ENCODE peak calls at places on chromosome 19, in ten cellular contexts. One of them, this sample, is unnamed.

GRCh38 chr19:38409631-38410133 is 6.8 kb downstream of the FAM98C start:
- DNase-seq in neural crest cell: no peak
- DNase-seq in B cell: no peak
- DNase-seq in A673: no peak
- DNase-seq in natural killer cell: no peak
- DNase-seq in AG09319: no peak
- DNase-seq in sigmoid colon: no peak
- DNase-seq in adrenal gland: no peak
- DNase-seq in ascending aorta: no peak
- DNase-seq in IMR-90: peak
- DNase-seq in this sample: no peak

GRCh38 chr19:6279931-6280591 is at the start of gene MLLT1:
- DNase-seq in neural crest cell: peak
- DNase-seq in B cell: peak
- DNase-seq in A673: peak
- DNase-seq in natural killer cell: peak
- DNase-seq in AG09319: peak
- DNase-seq in sigmoid colon: peak
- DNase-seq in adrenal gland: peak
- DNase-seq in ascending aorta: peak
- DNase-seq in IMR-90: peak
- DNase-seq in this sample: peak

GRCh38 chr19:52492201-52492960 is 35.1 kb upstream of the ZNF808 start:
- DNase-seq in neural crest cell: peak
- DNase-seq in B cell: no peak
- DNase-seq in A673: no peak
- DNase-seq in natural killer cell: no peak
- DNase-seq in AG09319: no peak
- DNase-seq in sigmoid colon: no peak
- DNase-seq in adrenal gland: no peak
- DNase-seq in ascending aorta: no peak
- DNase-seq in IMR-90: no peak
- DNase-seq in this sample: no peak

GRCh38 chr19:16226878-16227836 is 29.4 kb downstream of the AP1M1 start:
- DNase-seq in neural crest cell: no peak
- DNase-seq in B cell: no peak
- DNase-seq in A673: no peak
- DNase-seq in natural killer cell: no peak
- DNase-seq in AG09319: no peak
- DNase-seq in sigmoid colon: no peak
- DNase-seq in adrenal gland: no peak
- DNase-seq in ascending aorta: no peak
- DNase-seq in IMR-90: no peak
- DNase-seq in this sample: no peak

GRCh38 chr19:2484178-2484937 is 8.4 kb downstream of the GADD45B start:
- DNase-seq in neural crest cell: no peak
- DNase-seq in B cell: no peak
- DNase-seq in A673: no peak
- DNase-seq in natural killer cell: no peak
- DNase-seq in AG09319: no peak
- DNase-seq in sigmoid colon: no peak
- DNase-seq in adrenal gland: no peak
- DNase-seq in ascending aorta: no peak
- DNase-seq in IMR-90: no peak
- DNase-seq in this sample: no peak

GRCh38 chr19:14480695-14481069 is 5.5 kb upstream of the PTGER1 start:
- DNase-seq in neural crest cell: no peak
- DNase-seq in B cell: no peak
- DNase-seq in A673: no peak
- DNase-seq in natural killer cell: no peak
- DNase-seq in AG09319: no peak
- DNase-seq in sigmoid colon: no peak
- DNase-seq in adrenal gland: no peak
- DNase-seq in ascending aorta: no peak
- DNase-seq in IMR-90: peak
- DNase-seq in this sample: no peak

GRCh38 chr19:17121736-17122293 is 46.2 kb downstream of the MYO9B start:
- DNase-seq in neural crest cell: no peak
- DNase-seq in B cell: no peak
- DNase-seq in A673: no peak
- DNase-seq in natural killer cell: no peak
- DNase-seq in AG09319: peak
- DNase-seq in sigmoid colon: no peak
- DNase-seq in adrenal gland: no peak
- DNase-seq in ascending aorta: no peak
- DNase-seq in IMR-90: peak
- DNase-seq in this sample: no peak

GRCh38 chr19:29483944-29484581 is 41.7 kb upstream of the VSTM2B start:
- DNase-seq in neural crest cell: no peak
- DNase-seq in B cell: no peak
- DNase-seq in A673: no peak
- DNase-seq in natural killer cell: no peak
- DNase-seq in AG09319: no peak
- DNase-seq in sigmoid colon: peak
- DNase-seq in adrenal gland: no peak
- DNase-seq in ascending aorta: peak
- DNase-seq in IMR-90: no peak
- DNase-seq in this sample: no peak

GRCh38 chr19:1132625-1133383 is 29.0 kb downstream of the GPX4 start:
- DNase-seq in neural crest cell: no peak
- DNase-seq in B cell: no peak
- DNase-seq in A673: no peak
- DNase-seq in natural killer cell: peak
- DNase-seq in AG09319: no peak
- DNase-seq in sigmoid colon: no peak
- DNase-seq in adrenal gland: peak
- DNase-seq in ascending aorta: no peak
- DNase-seq in IMR-90: no peak
- DNase-seq in this sample: no peak

GRCh38 chr19:1133471-1133929 is 29.7 kb downstream of the GPX4 start:
- DNase-seq in neural crest cell: no peak
- DNase-seq in B cell: peak
- DNase-seq in A673: peak
- DNase-seq in natural killer cell: peak
- DNase-seq in AG09319: no peak
- DNase-seq in sigmoid colon: no peak
- DNase-seq in adrenal gland: no peak
- DNase-seq in ascending aorta: peak
- DNase-seq in IMR-90: no peak
- DNase-seq in this sample: no peak

GRCh38 chr19:1129535-1129934 is 25.7 kb downstream of the GPX4 start:
- DNase-seq in neural crest cell: no peak
- DNase-seq in B cell: no peak
- DNase-seq in A673: no peak
- DNase-seq in natural killer cell: no peak
- DNase-seq in AG09319: no peak
- DNase-seq in sigmoid colon: no peak
- DNase-seq in adrenal gland: no peak
- DNase-seq in ascending aorta: no peak
- DNase-seq in IMR-90: no peak
- DNase-seq in this sample: no peak

GRCh38 chr19:1130801-1131717 is 27.3 kb downstream of the GPX4 start:
- DNase-seq in neural crest cell: no peak
- DNase-seq in B cell: peak
- DNase-seq in A673: no peak
- DNase-seq in natural killer cell: no peak
- DNase-seq in AG09319: no peak
- DNase-seq in sigmoid colon: no peak
- DNase-seq in adrenal gland: no peak
- DNase-seq in ascending aorta: no peak
- DNase-seq in IMR-90: no peak
- DNase-seq in this sample: no peak

DNA sequence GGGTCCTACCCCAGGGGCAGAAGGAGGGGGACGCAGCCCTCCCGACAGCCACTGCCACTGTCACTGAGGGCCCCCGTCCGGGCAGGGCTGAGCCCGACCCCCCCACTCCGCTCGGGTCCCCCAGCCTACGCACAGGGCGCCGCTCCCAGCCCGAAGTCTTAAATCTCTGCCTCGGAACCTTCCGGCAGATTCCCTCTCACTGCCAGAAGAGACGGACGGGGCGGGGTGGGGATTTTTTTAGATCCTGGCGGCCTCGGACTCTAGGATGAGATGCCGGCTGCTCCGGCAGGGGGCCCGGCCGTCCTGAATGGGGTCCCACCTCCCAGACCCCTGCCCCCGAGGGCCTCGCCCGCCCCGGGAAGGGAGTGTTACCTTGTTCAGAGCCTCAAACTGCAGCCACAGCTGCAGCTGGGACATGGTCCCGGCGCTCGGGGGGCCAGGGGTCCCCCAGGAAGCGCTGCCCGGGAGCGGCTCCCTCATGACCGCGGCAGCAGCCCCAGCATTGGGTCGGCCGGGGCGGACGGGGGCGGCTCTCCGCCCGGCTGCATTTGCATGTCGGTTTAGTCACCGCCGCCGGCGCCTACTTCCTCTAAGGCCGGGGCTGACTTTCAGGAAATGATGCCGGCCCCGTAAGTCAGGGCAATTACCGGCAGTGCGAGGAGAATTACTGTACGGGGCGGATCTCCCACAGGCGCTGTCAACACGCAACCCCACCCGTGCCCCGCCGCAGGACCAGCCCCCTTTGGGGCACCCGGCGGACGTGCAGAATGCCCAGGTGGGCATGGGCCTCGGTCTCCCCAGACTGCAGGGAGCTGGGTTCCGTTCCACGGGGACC is 28.1 kb downstream of the GPX4 start:
- DNase-seq in neural crest cell: peak
- DNase-seq in B cell: peak
- DNase-seq in A673: peak
- DNase-seq in natural killer cell: peak
- DNase-seq in AG09319: peak
- DNase-seq in sigmoid colon: peak
- DNase-seq in adrenal gland: peak
- DNase-seq in ascending aorta: peak
- DNase-seq in IMR-90: peak
- DNase-seq in this sample: peak
- TF ChIP-seq CTCF in neural crest cell: no peak
- TF ChIP-seq CTCF in B cell: no peak
- TF ChIP-seq CTCF in A673: no peak
- TF ChIP-seq CTCF in natural killer cell: no peak
- TF ChIP-seq CTCF in AG09319: no peak
- TF ChIP-seq CTCF in sigmoid colon: peak
- TF ChIP-seq CTCF in adrenal gland: no peak
- TF ChIP-seq CTCF in ascending aorta: peak
- TF ChIP-seq CTCF in IMR-90: peak
- TF ChIP-seq CTCF in this sample: peak

DNA sequence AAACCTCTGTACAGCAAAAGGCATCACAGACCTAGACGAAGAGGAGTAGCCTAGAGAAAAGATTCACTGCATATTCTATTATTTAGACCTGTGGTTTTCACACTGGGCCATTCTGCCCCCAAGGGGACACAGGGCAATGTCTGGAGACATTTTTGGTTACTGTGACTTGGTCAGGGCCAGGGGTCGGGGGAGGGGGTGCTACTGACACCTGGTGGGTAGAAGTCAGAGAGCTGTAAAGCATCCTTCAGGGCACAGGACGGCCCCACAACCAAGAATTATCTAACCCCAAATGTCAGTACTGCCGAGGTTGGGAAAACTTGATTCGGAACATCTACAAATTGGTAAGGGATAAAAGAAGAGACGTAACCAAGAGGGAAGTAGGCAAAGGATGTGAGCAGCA is 11.3 kb downstream of the ELAVL1 start:
- DNase-seq in neural crest cell: no peak
- DNase-seq in B cell: no peak
- DNase-seq in A673: no peak
- DNase-seq in natural killer cell: no peak
- DNase-seq in AG09319: no peak
- DNase-seq in sigmoid colon: no peak
- DNase-seq in adrenal gland: no peak
- DNase-seq in ascending aorta: no peak
- DNase-seq in IMR-90: no peak
- DNase-seq in this sample: no peak
- TF ChIP-seq CTCF in neural crest cell: no peak
- TF ChIP-seq CTCF in B cell: no peak
- TF ChIP-seq CTCF in A673: no peak
- TF ChIP-seq CTCF in natural killer cell: no peak
- TF ChIP-seq CTCF in AG09319: no peak
- TF ChIP-seq CTCF in sigmoid colon: no peak
- TF ChIP-seq CTCF in adrenal gland: no peak
- TF ChIP-seq CTCF in ascending aorta: no peak
- TF ChIP-seq CTCF in IMR-90: no peak
- TF ChIP-seq CTCF in this sample: no peak

GRCh38 chr19:31232220-31232619 is 117.0 kb downstream of the TSHZ3 start:
- DNase-seq in neural crest cell: no peak
- DNase-seq in B cell: no peak
- DNase-seq in A673: no peak
- DNase-seq in natural killer cell: no peak
- DNase-seq in AG09319: no peak
- DNase-seq in sigmoid colon: no peak
- DNase-seq in adrenal gland: no peak
- DNase-seq in ascending aorta: no peak
- DNase-seq in IMR-90: peak
- DNase-seq in this sample: no peak
- TF ChIP-seq CTCF in neural crest cell: no peak
- TF ChIP-seq CTCF in B cell: no peak
- TF ChIP-seq CTCF in A673: peak
- TF ChIP-seq CTCF in natural killer cell: no peak
- TF ChIP-seq CTCF in AG09319: peak
- TF ChIP-seq CTCF in sigmoid colon: no peak
- TF ChIP-seq CTCF in adrenal gland: no peak
- TF ChIP-seq CTCF in ascending aorta: no peak
- TF ChIP-seq CTCF in IMR-90: no peak
- TF ChIP-seq CTCF in this sample: no peak

GRCh38 chr19:42197375-42197817 is 20.1 kb downstream of the DEDD2 start:
- DNase-seq in neural crest cell: no peak
- DNase-seq in B cell: no peak
- DNase-seq in A673: no peak
- DNase-seq in natural killer cell: no peak
- DNase-seq in AG09319: no peak
- DNase-seq in sigmoid colon: no peak
- DNase-seq in adrenal gland: peak
- DNase-seq in ascending aorta: no peak
- DNase-seq in IMR-90: no peak
- DNase-seq in this sample: no peak

GRCh38 chr19:42198676-42199439 is 18.6 kb downstream of the DEDD2 start:
- DNase-seq in neural crest cell: no peak
- DNase-seq in B cell: peak
- DNase-seq in A673: no peak
- DNase-seq in natural killer cell: peak
- DNase-seq in AG09319: no peak
- DNase-seq in sigmoid colon: no peak
- DNase-seq in adrenal gland: peak
- DNase-seq in ascending aorta: no peak
- DNase-seq in IMR-90: no peak
- DNase-seq in this sample: no peak

GRCh38 chr19:42201489-42202289 is 15.8 kb downstream of the DEDD2 start:
- DNase-seq in neural crest cell: no peak
- DNase-seq in B cell: peak
- DNase-seq in A673: no peak
- DNase-seq in natural killer cell: peak
- DNase-seq in AG09319: no peak
- DNase-seq in sigmoid colon: no peak
- DNase-seq in adrenal gland: peak
- DNase-seq in ascending aorta: no peak
- DNase-seq in IMR-90: no peak
- DNase-seq in this sample: peak

GRCh38 chr19:42200116-42200740 is 17.2 kb downstream of the DEDD2 start:
- DNase-seq in neural crest cell: no peak
- DNase-seq in B cell: no peak
- DNase-seq in A673: no peak
- DNase-seq in natural killer cell: peak
- DNase-seq in AG09319: no peak
- DNase-seq in sigmoid colon: no peak
- DNase-seq in adrenal gland: peak
- DNase-seq in ascending aorta: no peak
- DNase-seq in IMR-90: no peak
- DNase-seq in this sample: no peak

DNA sequence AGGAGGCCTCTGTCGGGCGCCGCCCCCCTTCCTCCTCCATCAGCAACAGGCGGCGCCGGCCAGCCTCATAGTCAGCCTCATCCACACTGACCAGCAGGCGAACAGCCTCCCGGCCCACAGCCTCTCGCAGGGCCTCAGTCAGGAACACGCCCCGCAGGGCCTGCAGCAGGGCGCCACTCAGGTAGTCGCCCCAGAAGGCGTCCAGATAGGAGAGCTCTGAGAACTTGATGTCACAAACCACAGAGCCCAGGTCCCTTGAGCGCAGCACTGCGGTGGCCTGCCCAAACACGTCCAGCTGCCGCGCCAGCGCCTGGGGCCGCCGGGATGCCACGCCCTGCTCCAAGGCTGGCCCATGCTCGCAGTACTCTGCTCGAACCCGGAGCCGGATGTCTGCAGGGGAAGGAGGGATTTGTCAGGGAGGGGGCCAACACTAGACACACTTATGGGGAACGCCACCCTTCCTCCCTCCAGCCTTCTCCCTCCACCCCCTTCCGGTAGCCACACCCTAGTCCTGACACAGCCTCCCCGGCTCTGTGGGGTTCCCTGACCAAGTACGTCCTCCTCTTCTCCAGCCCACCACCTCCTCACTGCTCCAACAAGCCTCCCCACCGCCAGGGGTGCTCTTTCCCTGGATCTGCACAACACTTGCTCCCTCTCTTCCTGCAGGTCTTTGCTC is 17.9 kb downstream of the DEDD2 start:
- DNase-seq in neural crest cell: no peak
- DNase-seq in B cell: peak
- DNase-seq in A673: no peak
- DNase-seq in natural killer cell: peak
- DNase-seq in AG09319: no peak
- DNase-seq in sigmoid colon: peak
- DNase-seq in adrenal gland: peak
- DNase-seq in ascending aorta: no peak
- DNase-seq in IMR-90: no peak
- DNase-seq in this sample: peak
- TF ChIP-seq CTCF in neural crest cell: no peak
- TF ChIP-seq CTCF in B cell: peak
- TF ChIP-seq CTCF in A673: peak
- TF ChIP-seq CTCF in natural killer cell: peak
- TF ChIP-seq CTCF in AG09319: no peak
- TF ChIP-seq CTCF in sigmoid colon: no peak
- TF ChIP-seq CTCF in adrenal gland: no peak
- TF ChIP-seq CTCF in ascending aorta: no peak
- TF ChIP-seq CTCF in IMR-90: no peak
- TF ChIP-seq CTCF in this sample: peak

This sample was measured in CD14-positive monocyte.